ENCODE peak calls at places on chromosomes 2 and 18, in four cellular contexts. C, G, K and R are unnamed samples.
A peak's percentile ranks its signal among the peaks of the same experiment; 100 is the strongest.

GRCh38 chr18:31648966-31649429 is 35.4 kb downstream of the B4GALT6 start:
- DNase-seq in G (peak; percentile 13), K (peak; percentile 21), C (no peak), R (peak; percentile 15)

GRCh38 chr2:151947524-151948165 is 119.4 kb upstream of the ARL5A start:
- DNase-seq in G (no peak), C (no peak), K (no peak), R (no peak)

GRCh38 chr2:185373226-185373625 is 365.4 kb upstream of the FSIP2 start:
- DNase-seq in C (no peak), G (no peak), K (no peak), R (no peak)

GRCh38 chr2:120886967-120887672 is 151.5 kb downstream of the GLI2 start:
- DNase-seq in G (peak; percentile 66), C (no peak), K (no peak), R (no peak)

GRCh38 chr2:241641631-241642030 is 4.1 kb downstream of the ATG4B start:
- DNase-seq in G (peak; percentile 61), C (peak; percentile 17), K (no peak), R (no peak)

GRCh38 chr2:139177041-139177440 is 396.9 kb upstream of the NXPH2 start:
- DNase-seq in G (no peak), K (no peak), C (no peak), R (no peak)

GRCh38 chr2:231318436-231318835 is 77.1 kb upstream of the B3GNT7 start:
- DNase-seq in K (no peak), G (no peak), C (no peak), R (no peak)

GRCh38 chr18:33210575-33211189 is 229.8 kb downstream of the CCDC178 start:
- DNase-seq in K (no peak), C (no peak), G (peak; percentile 3), R (peak; percentile 22)

GRCh38 chr2:32463110-32463509 is 106.3 kb downstream of the BIRC6 start:
- DNase-seq in G (no peak), K (no peak), C (no peak), R (no peak)

GRCh38 chr2:70062270-70062669 is 25.0 kb upstream of the PCBP1 start:
- DNase-seq in C (no peak), G (no peak), K (no peak), R (no peak)

GRCh38 chr2:123502926-123503325 is 522.2 kb upstream of the CNTNAP5 start:
- DNase-seq in C (no peak), G (no peak), K (no peak), R (no peak)

GRCh38 chr2:210169871-210170441 is 1.3 kb downstream of the KANSL1L start:
- DNase-seq in C (no peak), G (peak; percentile 13), K (no peak), R (peak; percentile 79)

GRCh38 chr18:21955757-21956652 is 213.4 kb upstream of the GATA6 start:
- DNase-seq in G (peak; percentile 54), C (peak; percentile 81), K (peak; percentile 61), R (peak; percentile 60)

GRCh38 chr2:172698041-172698863 is 37.4 kb upstream of the RAPGEF4 start:
- DNase-seq in K (peak; percentile 49), C (peak; percentile 20), G (no peak), R (peak; percentile 97)

GRCh38 chr18:45724591-45724990 is 610 bp downstream of the SLC14A1 start:
- DNase-seq in K (no peak), C (no peak), G (no peak), R (no peak)

GRCh38 chr18:23352042-23352441 is 101.0 kb upstream of the RIOK3 start:
- DNase-seq in C (no peak), K (no peak), G (no peak), R (no peak)

GRCh38 chr2:112150447-112150846 is 12.3 kb downstream of the FBLN7 start:
- DNase-seq in G (no peak), K (no peak), C (no peak), R (peak; percentile 95)

GRCh38 chr18:9839211-9839610 is 46.6 kb upstream of the TXNDC2 start:
- DNase-seq in C (no peak), K (no peak), G (no peak), R (no peak)

GRCh38 chr18:63741769-63742168 is 33.4 kb upstream of the SERPINB7 start:
- DNase-seq in K (no peak), C (no peak), G (no peak), R (peak; percentile 61)

GRCh38 chr2:29159125-29159524 is 43.9 kb downstream of the CLIP4 start:
- DNase-seq in C (no peak), G (no peak), K (no peak), R (no peak)

GRCh38 chr2:171712051-171712450 is 24.8 kb downstream of the DYNC1I2 start:
- DNase-seq in C (no peak), G (no peak), K (no peak), R (peak; percentile 92)

GRCh38 chr18:46424898-46425297 is 232.1 kb downstream of the LOXHD1 start:
- DNase-seq in C (no peak), G (no peak), K (no peak), R (no peak)

GRCh38 chr2:195697681-195698220 is 40.7 kb downstream of the SLC39A10 start:
- DNase-seq in G (no peak), K (no peak), C (no peak), R (no peak)

GRCh38 chr2:119082821-119083400 is 75.6 kb downstream of the C1QL2 start:
- DNase-seq in C (no peak), K (no peak), G (no peak), R (no peak)

GRCh38 chr2:121804340-121804739 is 48.9 kb downstream of the TSN start:
- DNase-seq in G (no peak), K (no peak), C (peak; percentile 37), R (peak; percentile 32)

GRCh38 chr2:12965540-12966269 is 249.0 kb downstream of the TRIB2 start:
- DNase-seq in C (peak; percentile 73), K (no peak), G (no peak), R (peak; percentile 83)

GRCh38 chr2:43025709-43026290 is 200.6 kb downstream of the ZFP36L2 start:
- DNase-seq in G (no peak), K (no peak), C (no peak), R (no peak)

GRCh38 chr18:32742620-32743019 is 30.2 kb downstream of the KLHL14 start:
- DNase-seq in C (no peak), G (no peak), K (no peak), R (no peak)

GRCh38 chr2:67797801-67798535 is 264.8 kb downstream of the C1D start:
- DNase-seq in C (no peak), K (no peak), G (no peak), R (peak; percentile 66)

GRCh38 chr18:78073275-78073674 is 823.6 kb downstream of the GALR1 start:
- DNase-seq in K (no peak), G (no peak), C (no peak), R (no peak)

GRCh38 chr18:74387362-74387761 is 69.7 kb downstream of the DIPK1C start:
- DNase-seq in G (no peak), K (no peak), C (no peak), R (no peak)

GRCh38 chr18:741931-742512 is 29.6 kb upstream of the ENOSF1 start:
- DNase-seq in G (peak; percentile 36), K (peak; percentile 37), C (peak; percentile 69), R (peak; percentile 63)

GRCh38 chr2:241083091-241083415 is 19.0 kb downstream of the MTERF4 start:
- DNase-seq in G (no peak), K (no peak), C (no peak), R (no peak)

GRCh38 chr2:32958836-32959235 is 12.1 kb downstream of the LTBP1 start:
- DNase-seq in K (no peak), G (no peak), C (no peak), R (peak; percentile 33)

GRCh38 chr2:13050764-13051163 is 334.0 kb downstream of the TRIB2 start:
- DNase-seq in C (no peak), K (no peak), G (no peak), R (peak; percentile 35)

DNA sequence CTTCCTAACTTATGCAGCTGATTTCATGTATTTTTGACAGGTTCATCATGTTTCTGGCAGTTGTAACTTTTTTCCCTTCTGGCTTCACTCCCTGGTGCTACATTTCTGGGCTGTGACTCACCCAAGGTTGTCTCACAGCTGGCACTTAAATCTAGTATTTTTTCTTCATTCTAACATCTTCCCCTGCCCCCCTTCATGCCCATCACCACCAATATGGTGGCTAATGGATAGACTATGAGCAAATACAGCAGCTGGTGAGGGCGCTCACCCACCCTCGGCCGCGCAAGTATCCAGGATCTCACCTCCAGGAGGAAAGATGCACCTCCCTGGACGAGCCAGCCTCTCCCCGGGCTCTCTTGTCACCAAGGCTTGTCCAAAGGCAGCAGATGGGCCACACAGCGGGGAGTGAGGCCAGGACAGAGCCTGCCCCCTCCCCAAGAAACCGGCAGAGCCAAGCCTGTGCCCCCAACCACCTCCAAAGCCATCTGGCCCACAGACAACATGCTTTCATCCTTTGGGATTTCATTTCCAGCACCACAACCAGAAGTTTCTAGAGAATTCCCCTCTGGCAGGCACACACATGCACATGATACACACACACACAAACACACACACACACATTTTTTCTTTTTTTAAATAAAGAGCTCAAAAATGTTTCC is 39.1 kb downstream of the ATOH8 start:
- DNase-seq in G (no peak), C (no peak), K (peak; percentile 48), R (peak; percentile 85)
- TF ChIP-seq MAZ in G (no peak), C (no peak), K (no peak), R (no peak)

GRCh38 chr18:8657873-8658521 is 47.4 kb upstream of the MTCL1 start:
- DNase-seq in K (no peak), C (no peak), G (no peak), R (peak; percentile 32)
- TF ChIP-seq MAZ in K (no peak), C (no peak), G (no peak), R (no peak)

GRCh38 chr2:201952212-201952611 is 81.4 kb upstream of the FZD7 start:
- DNase-seq in G (no peak), K (no peak), C (no peak), R (no peak)

GRCh38 chr2:201949036-201950012 is 84.3 kb upstream of the FZD7 start:
- DNase-seq in K (no peak), C (no peak), G (no peak), R (peak; percentile 21)

GRCh38 chr2:201953386-201953785 is 80.3 kb upstream of the FZD7 start:
- DNase-seq in C (no peak), K (no peak), G (no peak), R (no peak)

GRCh38 chr2:201953880-201954279 is 79.8 kb upstream of the FZD7 start:
- DNase-seq in G (no peak), K (no peak), C (no peak), R (no peak)

GRCh38 chr2:201950606-201951005 is 83.0 kb upstream of the FZD7 start:
- DNase-seq in K (no peak), G (no peak), C (no peak), R (peak; percentile 54)
- TF ChIP-seq MAZ in K (no peak), G (no peak), C (no peak), R (no peak)

DNA sequence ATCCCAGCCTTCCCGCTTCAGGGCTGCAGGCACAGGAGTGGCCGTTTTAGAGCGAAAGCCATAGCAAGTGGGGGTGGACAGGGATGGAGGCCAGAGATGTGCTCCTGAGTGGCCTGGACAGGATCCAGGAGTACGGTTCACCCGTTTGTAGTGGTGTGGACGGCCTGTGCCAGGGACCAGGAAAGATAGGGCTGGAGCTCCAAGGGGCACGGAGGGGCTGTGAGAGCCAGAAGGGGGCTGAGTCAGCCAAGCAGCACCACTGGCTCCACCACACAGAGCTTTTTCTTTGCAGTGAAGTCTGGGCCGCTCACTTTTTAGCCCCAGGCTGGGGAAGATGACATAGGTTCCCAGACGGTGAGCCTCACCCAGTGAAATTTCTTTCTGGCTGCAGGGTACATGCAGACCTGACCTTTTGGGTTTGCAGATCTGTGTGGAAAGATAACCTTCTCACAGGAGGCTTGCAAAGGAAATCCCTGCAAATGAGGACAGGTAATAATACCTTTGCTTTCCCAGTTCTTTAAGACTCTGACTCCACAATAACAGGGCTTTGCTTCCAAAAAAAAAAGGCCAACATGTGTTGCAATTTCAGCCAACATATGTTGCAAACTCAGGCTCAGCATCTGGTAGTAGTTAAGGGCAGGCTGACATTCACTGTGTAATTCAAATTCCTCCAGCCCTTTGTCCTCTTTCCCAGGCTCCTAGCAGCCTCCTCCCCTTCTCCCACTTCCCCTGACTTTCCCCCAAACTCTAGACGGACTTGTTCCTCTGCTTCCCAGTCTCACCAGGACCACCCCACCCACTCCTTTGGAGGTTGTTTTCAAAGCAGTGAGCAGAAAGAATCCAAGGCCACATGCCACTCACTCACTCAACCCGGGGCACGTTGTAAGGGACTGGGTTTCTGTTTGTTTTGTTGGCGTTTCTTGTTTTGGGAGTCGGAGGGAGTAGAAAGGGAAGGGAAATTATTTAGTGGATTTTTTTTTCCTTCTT is 20.3 kb upstream of the LAPTM4A start:
- DNase-seq in K (peak; percentile 59), C (no peak), G (peak; percentile 71), R (peak; percentile 98)
- TF ChIP-seq MAZ in K (no peak), C (no peak), G (no peak), R (peak; percentile 67)